ENCODE peak calls at places on chromosomes 12 and 14, in nine cellular contexts. B is MV-4-11, R is Right ventricle myocardium superior, Z is heart right ventricle, J is epithelial cell of esophagus, P is NCI-H1694 treated with DMSO at 0.1 percent for 48 hours, K is anterior cingulate cortex, Y is upper lobe of left lung, T is HCEC 1CT. A is an unnamed sample.

GRCh38 chr12:106126441-106127288 is 12.1 kb downstream of the NUAK1 start:
- DNase-seq in B (no peak), R (no peak), Z (no peak), J (peak), P (no peak), K (no peak), Y (no peak), T (peak), A (no peak)

GRCh38 chr12:63313139-63313538 is 162.1 kb upstream of the AVPR1A start:
- DNase-seq in B (no peak), R (no peak), Z (no peak), J (no peak), P (no peak), K (no peak), Y (no peak), T (no peak), A (no peak)

GRCh38 chr14:50622978-50623377 is 45.1 kb downstream of the SAV1 start:
- DNase-seq in B (no peak), R (no peak), Z (no peak), J (no peak), P (no peak), K (no peak), Y (no peak), T (no peak), A (no peak)

GRCh38 chr12:53252349-53252916 is 15.7 kb upstream of the ESPL1 start:
- DNase-seq in B (peak), R (peak), Z (no peak), J (peak), P (no peak), K (no peak), Y (peak), T (peak), A (peak)

GRCh38 chr12:39975374-39975918 is 130.4 kb downstream of the SLC2A13 start:
- DNase-seq in B (no peak), R (no peak), Z (no peak), J (no peak), P (no peak), K (no peak), Y (no peak), T (peak), A (no peak)

GRCh38 chr14:48333221-48333910 is 658.0 kb upstream of the MDGA2 start:
- DNase-seq in B (no peak), R (no peak), Z (no peak), J (peak), P (no peak), K (no peak), Y (no peak), T (no peak), A (no peak)

GRCh38 chr12:94147377-94147990 is 893 bp upstream of the PLXNC1 start:
- DNase-seq in B (no peak), R (no peak), Z (no peak), J (no peak), P (no peak), K (no peak), Y (no peak), T (no peak), A (no peak)

GRCh38 chr14:101553393-101553792 is 7.9 kb upstream of the DIO3 start:
- DNase-seq in B (no peak), R (no peak), Z (no peak), J (no peak), P (no peak), K (no peak), Y (no peak), T (no peak), A (no peak)

GRCh38 chr14:95460647-95461478 is 55.6 kb downstream of the SYNE3 start:
- DNase-seq in B (no peak), R (no peak), Z (no peak), J (peak), P (peak), K (peak), Y (no peak), T (peak), A (peak)

GRCh38 chr12:58413794-58414193 is 472.4 kb downstream of the ATP23 start:
- DNase-seq in B (no peak), R (no peak), Z (no peak), J (peak), P (no peak), K (no peak), Y (no peak), T (peak), A (no peak)

GRCh38 chr12:88399811-88400210 is 180.5 kb downstream of the KITLG start:
- DNase-seq in B (no peak), R (no peak), Z (no peak), J (peak), P (no peak), K (no peak), Y (no peak), T (no peak), A (no peak)

GRCh38 chr12:117064596-117064995 is 34.6 kb downstream of the TESC start:
- DNase-seq in B (peak), R (no peak), Z (no peak), J (no peak), P (no peak), K (no peak), Y (no peak), T (no peak), A (no peak)

GRCh38 chr14:76917759-76918175 is 91.6 kb downstream of the LRRC74A start:
- DNase-seq in B (no peak), R (peak), Z (peak), J (no peak), P (peak), K (peak), Y (peak), T (no peak), A (no peak)

GRCh38 chr12:563250-563781 is 99.9 kb downstream of the NINJ2 start:
- DNase-seq in B (no peak), R (no peak), Z (no peak), J (no peak), P (no peak), K (no peak), Y (no peak), T (no peak), A (no peak)

GRCh38 chr12:52395761-52396434 is 10.2 kb downstream of the KRT82 start:
- DNase-seq in B (no peak), R (peak), Z (no peak), J (peak), P (peak), K (no peak), Y (no peak), T (no peak), A (peak)